ENCODE peak calls at places on chromosomes 4 and X, in six cellular contexts. J is uterus, O is tibial artery, F is astrocyte, Y is A673, W is A549. Q is an unnamed sample.

GRCh38 chr4:158760866-158761265 is 8.0 kb upstream of the FNIP2 start:
- DNase-seq in J (no peak), O (no peak), F (peak; percentile 82), Y (no peak), W (no peak), Q (no peak)

GRCh38 chrX:50707376-50707775 is 106.6 kb downstream of the SHROOM4 start:
- DNase-seq in J (no peak), O (no peak), F (no peak), Y (peak; percentile 54), W (no peak), Q (peak; percentile 56)

GRCh38 chr4:116320859-116321258 is 764.5 kb downstream of the TRAM1L1 start:
- DNase-seq in J (no peak), O (no peak), F (no peak), Y (no peak), W (no peak), Q (no peak)

GRCh38 chr4:122917731-122918130 is 4.7 kb downstream of the NUDT6 start:
- DNase-seq in J (no peak), O (no peak), F (peak; percentile 63), Y (no peak), W (peak; percentile 15), Q (no peak)

GRCh38 chrX:8289523-8289922 is 118.5 kb upstream of the VCX2 start:
- DNase-seq in J (no peak), O (no peak), F (peak; percentile 35), Y (no peak), W (no peak), Q (no peak)

GRCh38 chr4:124641715-124642380 is 70.7 kb downstream of the ANKRD50 start:
- DNase-seq in J (no peak), O (peak; percentile 23), F (peak; percentile 90), Y (peak; percentile 71), W (peak; percentile 73), Q (no peak)

GRCh38 chr4:60611762-60612496 is 588.2 kb upstream of the ADGRL3 start:
- DNase-seq in J (no peak), O (no peak), F (peak; percentile 23), Y (no peak), W (peak; percentile 2), Q (no peak)

GRCh38 chr4:127484101-127484500 is 148.7 kb upstream of the INTU start:
- DNase-seq in J (no peak), O (no peak), F (no peak), Y (no peak), W (no peak), Q (no peak)

GRCh38 chr4:3442959-3443749 is 1.4 kb downstream of the HGFAC start:
- DNase-seq in J (peak; percentile 42), O (no peak), F (no peak), Y (peak; percentile 70), W (peak; percentile 40), Q (peak; percentile 58)

GRCh38 chrX:104112326-104112951 is at the start of gene ZCCHC18:
- DNase-seq in J (peak; percentile 66), O (peak; percentile 39), F (peak; percentile 66), Y (peak; percentile 32), W (peak; percentile 4), Q (peak; percentile 15)

GRCh38 chrX:47384502-47384901 is 14.1 kb downstream of the ZNF157 start:
- DNase-seq in J (peak; percentile 46), O (peak; percentile 45), F (peak; percentile 8), Y (peak; percentile 66), W (peak; percentile 69), Q (peak; percentile 39)

GRCh38 chr4:153485860-153486259 is 19.7 kb downstream of the TMEM131L start:
- DNase-seq in J (no peak), O (no peak), F (no peak), Y (no peak), W (no peak), Q (no peak)
- H3K4me1 ChIP-seq in J (peaks cover 5% of the 10 kb centered on the region), O (peaks cover 51% of the 10 kb centered on the region), F (peaks cover 46% of the 10 kb centered on the region), Y (peaks cover 50% of the 10 kb centered on the region), W (peaks cover 23% of the 10 kb centered on the region), Q (peaks cover 6% of the 10 kb centered on the region)

GRCh38 chr4:74921490-74921889 is 11.4 kb upstream of the PARM1 start:
- DNase-seq in J (no peak), O (no peak), F (no peak), Y (no peak), W (no peak), Q (no peak)

GRCh38 chr4:74920704-74921103 is 12.2 kb upstream of the PARM1 start:
- DNase-seq in J (no peak), O (no peak), F (no peak), Y (no peak), W (no peak), Q (no peak)

GRCh38 chr4:74919783-74920182 is 13.1 kb upstream of the PARM1 start:
- DNase-seq in J (no peak), O (no peak), F (no peak), Y (no peak), W (no peak), Q (no peak)
- H3K4me3 ChIP-seq in J (no peak overlapping the region), O (no peak overlapping the region), F (no peak overlapping the region), Y (no peak overlapping the region), W (no peak overlapping the region), Q (no peak overlapping the region)

GRCh38 chr4:2183394-2183793 is 58.5 kb downstream of the HAUS3 start:
- DNase-seq in J (no peak), O (no peak), F (no peak), Y (no peak), W (no peak), Q (no peak)
- TF ChIP-seq CTCF in J (no peak), O (no peak), F (no peak), Y (no peak), W (no peak), Q (no peak)

GRCh38 chr4:77758804-77759203 is 60.4 kb downstream of the CNOT6L start:
- DNase-seq in J (no peak), O (no peak), F (no peak), Y (no peak), W (no peak), Q (no peak)
- H3K4me1 ChIP-seq in J (no peaks in the 10 kb centered on the region), O (no peaks in the 10 kb centered on the region), F (no peaks in the 10 kb centered on the region), Y (no peaks in the 10 kb centered on the region), W (no peaks in the 10 kb centered on the region), Q (no peaks in the 10 kb centered on the region)

GRCh38 chr4:962231-963208 is 10.8 kb downstream of the DGKQ start:
- DNase-seq in J (peak; percentile 15), O (no peak), F (no peak), Y (no peak), W (no peak), Q (peak; percentile 86)

GRCh38 chr4:963276-964225 is 9.8 kb downstream of the DGKQ start:
- DNase-seq in J (no peak), O (no peak), F (no peak), Y (no peak), W (no peak), Q (peak; percentile 77)

GRCh38 chr4:960140-960735 is 13.1 kb downstream of the DGKQ start:
- DNase-seq in J (no peak), O (no peak), F (no peak), Y (no peak), W (no peak), Q (peak; percentile 23)

GRCh38 chr4:960736-961650 is 12.4 kb downstream of the DGKQ start:
- DNase-seq in J (peak; percentile 15), O (no peak), F (no peak), Y (no peak), W (no peak), Q (no peak)

DNA sequence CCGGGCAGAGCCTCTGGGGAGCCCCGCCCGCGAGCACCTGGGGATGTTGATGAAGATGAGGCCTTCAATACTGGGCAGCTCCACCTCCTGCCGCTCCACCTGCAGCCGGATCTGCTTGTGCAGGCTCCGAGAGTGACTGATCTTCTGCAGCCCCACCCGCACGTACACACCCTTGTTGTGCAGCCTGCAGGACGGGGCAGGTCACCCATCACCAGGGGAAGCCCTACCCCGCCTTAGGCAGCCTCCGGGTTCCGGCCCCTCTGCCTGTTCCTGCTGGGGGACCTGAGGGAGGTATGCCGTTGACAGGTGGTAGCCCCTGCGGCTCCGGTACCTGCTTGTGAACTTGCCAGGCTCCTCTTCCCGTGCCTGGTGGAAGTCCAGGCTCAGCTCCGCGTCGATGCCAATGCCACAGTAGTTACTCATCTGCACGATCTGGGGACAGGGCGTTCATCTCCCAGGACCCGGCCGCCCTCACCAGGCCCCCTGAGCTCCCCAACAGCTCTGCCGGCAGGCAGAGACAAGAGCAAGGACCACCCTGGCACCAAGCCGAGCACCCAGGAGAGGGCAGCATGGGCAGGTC is 11.6 kb downstream of the DGKQ start:
- DNase-seq in J (no peak), O (no peak), F (no peak), Y (no peak), W (no peak), Q (peak; percentile 85)
- H3K4me3 ChIP-seq in J (no peak overlapping the region), O (no peak overlapping the region), F (no peak overlapping the region), Y (no peak overlapping the region), W (no peak overlapping the region), Q (no peak overlapping the region)

GRCh38 chrX:122818068-122818467 is 366.0 kb upstream of the GRIA3 start:
- DNase-seq in J (no peak), O (no peak), F (no peak), Y (no peak), W (no peak), Q (no peak)

GRCh38 chrX:122816288-122816687 is 367.8 kb upstream of the GRIA3 start:
- DNase-seq in J (no peak), O (no peak), F (no peak), Y (no peak), W (no peak), Q (no peak)

GRCh38 chrX:122817321-122817720 is 366.8 kb upstream of the GRIA3 start:
- DNase-seq in J (no peak), O (no peak), F (no peak), Y (no peak), W (no peak), Q (no peak)
- TF ChIP-seq CTCF in J (no peak), O (no peak), F (no peak), Y (no peak), W (no peak), Q (no peak)

DNA sequence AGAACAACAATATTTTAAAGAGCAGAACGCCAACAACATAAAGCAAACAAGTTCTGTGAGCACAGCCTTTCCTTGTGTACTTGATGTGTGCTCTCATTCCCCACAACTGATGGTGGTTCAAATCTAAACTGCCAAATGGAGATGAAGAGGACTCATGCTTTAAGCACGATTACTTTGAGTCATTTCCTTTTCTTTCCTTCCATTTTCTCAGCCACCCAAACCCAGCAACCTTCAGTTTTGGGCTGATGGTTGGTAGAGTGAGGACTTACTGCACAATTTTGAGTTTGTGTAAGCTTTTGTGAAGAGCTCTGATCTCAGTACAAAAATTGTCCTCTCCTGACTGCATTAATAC is 1.7 kb downstream of the NSD2 start:
- DNase-seq in J (no peak), O (no peak), F (peak; percentile 78), Y (peak; percentile 34), W (no peak), Q (no peak)
- H3K4me1 ChIP-seq in J (no peaks in the 10 kb centered on the region), O (peaks cover 22% of the 10 kb centered on the region), F (peaks cover 20% of the 10 kb centered on the region), Y (peaks cover 28% of the 10 kb centered on the region), W (peaks cover 38% of the 10 kb centered on the region), Q (peaks cover 39% of the 10 kb centered on the region)

GRCh38 chr4:104491826-104492771 is 2.6 kb downstream of the CXXC4 start:
- DNase-seq in J (no peak), O (no peak), F (peak; percentile 29), Y (peak; percentile 56), W (peak; percentile 13), Q (no peak)
- H3K4me3 ChIP-seq in J (peak overlapping the region; percentile 49), O (peak overlapping the region; percentile 69), F (peak overlapping the region; percentile 73), Y (peak overlapping the region; percentile 57), W (peak overlapping the region; percentile 79), Q (peak overlapping the region; percentile 43)

GRCh38 chr4:92186239-92186638 is 117.5 kb upstream of the GRID2 start:
- DNase-seq in J (no peak), O (no peak), F (no peak), Y (no peak), W (no peak), Q (no peak)
- TF ChIP-seq CTCF in J (no peak), O (no peak), F (no peak), Y (no peak), W (no peak), Q (no peak)

Q was measured in mucosa of descending colon.